ENCODE peak calls at places on chromosomes 4 and X, in four cellular contexts. One of them, this sample, is unnamed.

GRCh38 chr4:182219400-182219799 is 23.8 kb upstream of the TENM3 start:
- DNase-seq in transverse colon: no peak
- DNase-seq in AG04450: no peak
- DNase-seq in kidney epithelial cell: no peak
- DNase-seq in this sample: no peak

GRCh38 chrX:150362599-150363481 is at the start of gene MAMLD1:
- DNase-seq in transverse colon: peak; percentile 67
- DNase-seq in AG04450: no peak
- DNase-seq in kidney epithelial cell: no peak
- DNase-seq in this sample: peak; percentile 90

GRCh38 chr4:163164591-163164990 is 2.1 kb downstream of the NAF1 start:
- DNase-seq in transverse colon: no peak
- DNase-seq in AG04450: no peak
- DNase-seq in kidney epithelial cell: no peak
- DNase-seq in this sample: no peak

GRCh38 chrX:24079405-24079804 is 24.6 kb downstream of the EIF2S3 start:
- DNase-seq in transverse colon: no peak
- DNase-seq in AG04450: no peak
- DNase-seq in kidney epithelial cell: no peak
- DNase-seq in this sample: no peak

GRCh38 chrX:131649741-131650140 is 105.9 kb downstream of the OR13H1 start:
- DNase-seq in transverse colon: no peak
- DNase-seq in AG04450: no peak
- DNase-seq in kidney epithelial cell: no peak
- DNase-seq in this sample: no peak

GRCh38 chrX:134374294-134374693 is 85.7 kb upstream of the HPRT1 start:
- DNase-seq in transverse colon: no peak
- DNase-seq in AG04450: no peak
- DNase-seq in kidney epithelial cell: no peak
- DNase-seq in this sample: no peak

GRCh38 chr4:185912779-185913178 is 100.8 kb upstream of the SORBS2 start:
- DNase-seq in transverse colon: no peak
- DNase-seq in AG04450: no peak
- DNase-seq in kidney epithelial cell: no peak
- DNase-seq in this sample: no peak

GRCh38 chr4:1727117-1728031 is 6.1 kb downstream of the TACC3 start:
- DNase-seq in transverse colon: peak; percentile 54
- DNase-seq in AG04450: no peak
- DNase-seq in kidney epithelial cell: peak; percentile 82
- DNase-seq in this sample: peak; percentile 87

GRCh38 chrX:30653415-30654131 is at the start of gene GK:
- DNase-seq in transverse colon: peak; percentile 19
- DNase-seq in AG04450: no peak
- DNase-seq in kidney epithelial cell: no peak
- DNase-seq in this sample: no peak

GRCh38 chrX:114976321-114976720 is 41.1 kb downstream of the IL13RA2 start:
- DNase-seq in transverse colon: no peak
- DNase-seq in AG04450: no peak
- DNase-seq in kidney epithelial cell: no peak
- DNase-seq in this sample: no peak

GRCh38 chrX:20252392-20253231 is 14.1 kb downstream of the RPS6KA3 start:
- DNase-seq in transverse colon: peak; percentile 81
- DNase-seq in AG04450: no peak
- DNase-seq in kidney epithelial cell: no peak
- DNase-seq in this sample: no peak

GRCh38 chr4:7253341-7253700 is 61.0 kb downstream of the SORCS2 start:
- DNase-seq in transverse colon: no peak
- DNase-seq in AG04450: no peak
- DNase-seq in kidney epithelial cell: no peak
- DNase-seq in this sample: no peak

GRCh38 chrX:29090811-29091210 is 503.6 kb downstream of the IL1RAPL1 start:
- DNase-seq in transverse colon: no peak
- DNase-seq in AG04450: no peak
- DNase-seq in kidney epithelial cell: no peak
- DNase-seq in this sample: no peak

GRCh38 chr4:8685831-8686230 is 93.3 kb downstream of the CPZ start:
- DNase-seq in transverse colon: no peak
- DNase-seq in AG04450: no peak
- DNase-seq in kidney epithelial cell: no peak
- DNase-seq in this sample: peak; percentile 22

GRCh38 chr4:155946486-155946885 is 7.2 kb downstream of the CTSO start:
- DNase-seq in transverse colon: no peak
- DNase-seq in AG04450: no peak
- DNase-seq in kidney epithelial cell: no peak
- DNase-seq in this sample: no peak

GRCh38 chr4:141246683-141247429 is 26.2 kb downstream of the ZNF330 start:
- DNase-seq in transverse colon: no peak
- DNase-seq in AG04450: no peak
- DNase-seq in kidney epithelial cell: no peak
- DNase-seq in this sample: no peak

GRCh38 chr4:15318621-15319348 is 109.0 kb upstream of the C1QTNF7 start:
- DNase-seq in transverse colon: no peak
- DNase-seq in AG04450: no peak
- DNase-seq in kidney epithelial cell: no peak
- DNase-seq in this sample: no peak

GRCh38 chrX:101229155-101229554 is 9.6 kb downstream of the DRP2 start:
- DNase-seq in transverse colon: no peak
- DNase-seq in AG04450: peak; percentile 20
- DNase-seq in kidney epithelial cell: no peak
- DNase-seq in this sample: no peak

GRCh38 chr4:4758708-4759107 is 100.8 kb upstream of the MSX1 start:
- DNase-seq in transverse colon: no peak
- DNase-seq in AG04450: no peak
- DNase-seq in kidney epithelial cell: no peak
- DNase-seq in this sample: peak; percentile 20

GRCh38 chr4:56276547-56276946 is 110.7 kb downstream of the AASDH start:
- DNase-seq in transverse colon: no peak
- DNase-seq in AG04450: no peak
- DNase-seq in kidney epithelial cell: no peak
- DNase-seq in this sample: no peak

GRCh38 chr4:85909851-85910250 is 434.9 kb downstream of the ARHGAP24 start:
- DNase-seq in transverse colon: no peak
- DNase-seq in AG04450: no peak
- DNase-seq in kidney epithelial cell: no peak
- DNase-seq in this sample: no peak

GRCh38 chrX:45735571-45735970 is 534.9 kb upstream of the DIPK2B start:
- DNase-seq in transverse colon: no peak
- DNase-seq in AG04450: no peak
- DNase-seq in kidney epithelial cell: no peak
- DNase-seq in this sample: no peak

GRCh38 chrX:136588060-136588459 is 56.0 kb downstream of the VGLL1 start:
- DNase-seq in transverse colon: no peak
- DNase-seq in AG04450: no peak
- DNase-seq in kidney epithelial cell: no peak
- DNase-seq in this sample: no peak

GRCh38 chrX:154355776-154356140 is 18.7 kb downstream of the FLNA start:
- DNase-seq in transverse colon: no peak
- DNase-seq in AG04450: no peak
- DNase-seq in kidney epithelial cell: no peak
- DNase-seq in this sample: no peak

GRCh38 chrX:8692886-8693285 is 39.1 kb downstream of the ANOS1 start:
- DNase-seq in transverse colon: no peak
- DNase-seq in AG04450: no peak
- DNase-seq in kidney epithelial cell: no peak
- DNase-seq in this sample: no peak

GRCh38 chr4:5683566-5683965 is 24.8 kb downstream of the EVC2 start:
- DNase-seq in transverse colon: no peak
- DNase-seq in AG04450: no peak
- DNase-seq in kidney epithelial cell: no peak
- DNase-seq in this sample: no peak

GRCh38 chr4:174038481-174038880 is 245.0 kb downstream of the FBXO8 start:
- DNase-seq in transverse colon: no peak
- DNase-seq in AG04450: no peak
- DNase-seq in kidney epithelial cell: no peak
- DNase-seq in this sample: no peak

GRCh38 chr4:185134176-185134869 is 8.7 kb upstream of the SLC25A4 start:
- DNase-seq in transverse colon: no peak
- DNase-seq in AG04450: peak; percentile 30
- DNase-seq in kidney epithelial cell: no peak
- DNase-seq in this sample: no peak

GRCh38 chr4:187942968-187943367 is 52.6 kb upstream of the ZFP42 start:
- DNase-seq in transverse colon: no peak
- DNase-seq in AG04450: no peak
- DNase-seq in kidney epithelial cell: no peak
- DNase-seq in this sample: no peak

GRCh38 chrX:11908371-11908770 is 150.3 kb downstream of the MSL3 start:
- DNase-seq in transverse colon: no peak
- DNase-seq in AG04450: no peak
- DNase-seq in kidney epithelial cell: no peak
- DNase-seq in this sample: no peak

GRCh38 chr4:52701207-52701606 is 42.1 kb upstream of the USP46 start:
- DNase-seq in transverse colon: no peak
- DNase-seq in AG04450: no peak
- DNase-seq in kidney epithelial cell: no peak
- DNase-seq in this sample: no peak

GRCh38 chrX:103722505-103722904 is 11.8 kb downstream of the TMEM31 start:
- DNase-seq in transverse colon: no peak
- DNase-seq in AG04450: peak; percentile 2
- DNase-seq in kidney epithelial cell: no peak
- DNase-seq in this sample: no peak

GRCh38 chrX:69238153-69238959 is 73.1 kb upstream of the PJA1 start:
- DNase-seq in transverse colon: no peak
- DNase-seq in AG04450: no peak
- DNase-seq in kidney epithelial cell: no peak
- DNase-seq in this sample: no peak

GRCh38 chrX:130682990-130683389 is 220.0 kb downstream of the ENOX2 start:
- DNase-seq in transverse colon: no peak
- DNase-seq in AG04450: no peak
- DNase-seq in kidney epithelial cell: no peak
- DNase-seq in this sample: no peak

GRCh38 chrX:118526149-118526548 is 30.5 kb downstream of the DOCK11 start:
- DNase-seq in transverse colon: no peak
- DNase-seq in AG04450: no peak
- DNase-seq in kidney epithelial cell: no peak
- DNase-seq in this sample: no peak

GRCh38 chrX:150692296-150692695 is 900 bp upstream of the MTMR1 start:
- DNase-seq in transverse colon: no peak
- DNase-seq in AG04450: no peak
- DNase-seq in kidney epithelial cell: no peak
- DNase-seq in this sample: no peak

DNA sequence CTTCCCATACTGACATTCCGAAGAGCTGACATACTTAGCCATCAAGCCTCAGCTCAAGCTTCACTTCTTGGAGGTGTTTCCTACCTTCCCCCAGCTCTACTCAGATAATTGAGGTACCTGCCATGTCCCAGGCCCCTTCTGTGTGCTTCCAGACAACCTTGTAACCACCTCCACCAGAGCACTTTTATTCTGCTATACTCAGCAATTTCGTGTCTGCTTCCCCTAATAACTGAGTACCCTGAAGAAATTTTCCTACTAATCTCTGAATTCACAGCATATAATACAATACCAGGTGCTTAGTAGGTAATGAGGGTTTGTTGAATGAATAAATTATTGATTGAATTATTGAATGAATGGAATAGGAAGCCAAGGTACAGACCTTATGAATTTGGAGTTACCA is 605.5 kb downstream of the MID1IP1 start:
- DNase-seq in transverse colon: no peak
- DNase-seq in AG04450: no peak
- DNase-seq in kidney epithelial cell: no peak
- DNase-seq in this sample: no peak
- TF ChIP-seq CTCF in transverse colon: no peak
- TF ChIP-seq CTCF in AG04450: no peak
- TF ChIP-seq CTCF in kidney epithelial cell: no peak
- TF ChIP-seq CTCF in this sample: no peak

DNA sequence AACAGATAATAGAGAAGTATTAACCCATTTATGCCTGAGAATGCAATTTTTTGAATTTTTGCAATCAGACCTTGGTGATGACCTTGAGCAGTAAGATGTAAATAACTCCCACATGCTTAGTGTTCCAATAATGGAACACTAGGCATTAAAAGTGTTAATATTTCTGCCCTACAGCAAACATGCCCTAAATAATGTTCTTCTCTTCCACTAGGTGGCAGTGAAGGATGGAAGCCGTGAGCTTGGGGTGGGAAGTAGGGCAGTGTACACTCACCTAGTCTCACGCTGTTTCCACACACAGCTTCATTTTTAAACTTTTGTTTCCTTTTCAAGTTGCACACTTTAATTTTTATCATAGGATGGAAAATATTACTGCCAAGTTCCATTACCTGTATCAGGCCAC is 613.1 kb upstream of the HS3ST1 start:
- DNase-seq in transverse colon: no peak
- DNase-seq in AG04450: no peak
- DNase-seq in kidney epithelial cell: no peak
- DNase-seq in this sample: no peak
- TF ChIP-seq CTCF in transverse colon: no peak
- TF ChIP-seq CTCF in AG04450: no peak
- TF ChIP-seq CTCF in kidney epithelial cell: peak; percentile 24
- TF ChIP-seq CTCF in this sample: peak; percentile 27

GRCh38 chr4:171067422-171067821 is 745.8 kb upstream of the GALNTL6 start:
- DNase-seq in transverse colon: no peak
- DNase-seq in AG04450: no peak
- DNase-seq in kidney epithelial cell: no peak
- DNase-seq in this sample: no peak
- TF ChIP-seq CTCF in transverse colon: no peak
- TF ChIP-seq CTCF in AG04450: no peak
- TF ChIP-seq CTCF in kidney epithelial cell: peak; percentile 9
- TF ChIP-seq CTCF in this sample: peak; percentile 42

GRCh38 chr4:150874386-150875226 is 140.5 kb downstream of the LRBA start:
- DNase-seq in transverse colon: no peak
- DNase-seq in AG04450: no peak
- DNase-seq in kidney epithelial cell: peak; percentile 21
- DNase-seq in this sample: no peak
- TF ChIP-seq CTCF in transverse colon: no peak
- TF ChIP-seq CTCF in AG04450: no peak
- TF ChIP-seq CTCF in kidney epithelial cell: no peak
- TF ChIP-seq CTCF in this sample: no peak

DNA sequence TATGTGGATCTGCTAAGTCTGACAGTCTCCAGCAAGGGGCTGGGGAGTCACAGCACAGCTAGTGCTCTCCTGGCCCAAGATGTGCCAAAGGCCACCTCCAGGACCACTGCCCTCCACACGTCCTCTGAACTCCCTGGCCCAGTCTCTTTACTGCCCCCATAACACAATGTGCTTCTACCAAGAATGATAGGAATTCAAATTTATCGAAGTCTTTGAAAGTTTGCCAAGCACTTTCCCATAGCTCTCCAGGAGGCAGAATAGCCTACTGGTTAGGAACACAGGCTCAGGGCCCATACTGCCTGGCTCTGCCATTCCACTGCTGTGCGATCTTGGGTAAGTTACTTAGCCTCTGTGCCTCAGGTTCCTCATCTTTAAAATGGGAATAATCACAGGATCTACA is 86.7 kb downstream of the NHSL2 start:
- DNase-seq in transverse colon: no peak
- DNase-seq in AG04450: no peak
- DNase-seq in kidney epithelial cell: no peak
- DNase-seq in this sample: no peak
- TF ChIP-seq CTCF in transverse colon: no peak
- TF ChIP-seq CTCF in AG04450: no peak
- TF ChIP-seq CTCF in kidney epithelial cell: no peak
- TF ChIP-seq CTCF in this sample: no peak

This sample was measured in chondrocyte.